ENCODE peak calls at places on chromosomes 3 and 15, in five cellular contexts. K, Y, U, P and W are unnamed samples.

GRCh38 chr3:59540241-59540640 is 490.4 kb upstream of the CFAP20DC start:
- DNase-seq in U (no peak), P (no peak), Y (peak; percentile 24), K (no peak), W (no peak)

GRCh38 chr3:37770336-37770735 is 91.3 kb upstream of the CTDSPL start:
- DNase-seq in P (no peak), K (no peak), Y (no peak), U (no peak), W (no peak)

GRCh38 chr3:195150194-195151118 is 120.5 kb downstream of the XXYLT1 start:
- DNase-seq in P (peak; percentile 54), U (no peak), K (peak; percentile 92), Y (peak; percentile 45), W (peak; percentile 53)

GRCh38 chr15:44265757-44266156 is 22.8 kb upstream of the GOLM2 start:
- DNase-seq in P (no peak), K (no peak), Y (no peak), U (no peak), W (no peak)

GRCh38 chr3:123447416-123447748 is 1.5 kb downstream of the ADCY5 start:
- DNase-seq in U (no peak), P (no peak), K (no peak), Y (no peak), W (no peak)

GRCh38 chr15:70385711-70386110 is 288.0 kb upstream of the TLE3 start:
- DNase-seq in Y (no peak), P (no peak), U (no peak), K (no peak), W (no peak)

GRCh38 chr3:122681294-122682015 is 816 bp downstream of the PARP14 start:
- DNase-seq in Y (no peak), U (no peak), P (no peak), K (no peak), W (no peak)

GRCh38 chr15:40764766-40765136 is 883 bp downstream of the GCHFR start:
- DNase-seq in P (no peak), K (no peak), Y (no peak), U (no peak), W (no peak)

GRCh38 chr3:99855900-99856299 is 38.2 kb downstream of the CMSS1 start:
- DNase-seq in P (no peak), K (no peak), U (no peak), Y (no peak), W (no peak)

GRCh38 chr3:187744169-187745151 is 808 bp downstream of the BCL6 start:
- DNase-seq in U (peak; percentile 69), P (peak; percentile 73), K (no peak), Y (no peak), W (no peak)

GRCh38 chr3:122992628-122993570 is 34.7 kb downstream of the SEMA5B start:
- DNase-seq in K (no peak), U (no peak), P (peak; percentile 60), Y (no peak), W (peak; percentile 47)

GRCh38 chr3:132283440-132283839 is 33.8 kb upstream of the ACP3 start:
- DNase-seq in Y (no peak), P (no peak), U (no peak), K (no peak), W (no peak)

GRCh38 chr3:143628971-143629370 is 219.3 kb downstream of the SLC9A9 start:
- DNase-seq in Y (no peak), U (no peak), P (no peak), K (no peak), W (no peak)

GRCh38 chr3:31960793-31961431 is 20.1 kb downstream of the OSBPL10 start:
- DNase-seq in Y (no peak), P (no peak), K (no peak), U (no peak), W (no peak)

GRCh38 chr3:143875566-143875965 is 27.3 kb upstream of the SLC9A9 start:
- DNase-seq in U (no peak), Y (no peak), K (no peak), P (no peak), W (no peak)

GRCh38 chr3:161339517-161340500 is 31.5 kb downstream of the SPTSSB start:
- DNase-seq in P (no peak), K (no peak), U (no peak), Y (no peak), W (no peak)

GRCh38 chr3:122890077-122890484 is 95.2 kb downstream of the SLC49A4 start:
- DNase-seq in K (no peak), P (peak; percentile 55), U (peak; percentile 9), Y (peak; percentile 68), W (no peak)

GRCh38 chr3:21718161-21718765 is 32.7 kb downstream of the ZNF385D start:
- DNase-seq in P (no peak), Y (peak; percentile 65), U (no peak), K (no peak), W (no peak)

GRCh38 chr3:134677196-134677986 is 26.6 kb upstream of the KY start:
- DNase-seq in U (no peak), K (no peak), P (peak; percentile 52), Y (no peak), W (no peak)

GRCh38 chr3:143998266-143998665 is 26.6 kb downstream of the DIPK2A start:
- DNase-seq in Y (no peak), K (no peak), P (no peak), U (no peak), W (no peak)

GRCh38 chr15:29678504-29679034 is 143.7 kb downstream of the TJP1 start:
- DNase-seq in Y (no peak), P (no peak), U (no peak), K (no peak), W (no peak)

GRCh38 chr15:67741313-67741712 is 84.0 kb upstream of the SKOR1 start:
- DNase-seq in K (no peak), Y (peak; percentile 24), P (no peak), U (no peak), W (no peak)

GRCh38 chr3:141462176-141462859 is 24.5 kb upstream of the RASA2 start:
- DNase-seq in P (no peak), U (no peak), Y (no peak), K (peak; percentile 45), W (no peak)

GRCh38 chr3:57464801-57465200 is 79.3 kb downstream of the DNAH12 start:
- DNase-seq in Y (no peak), U (no peak), P (no peak), K (no peak), W (no peak)

GRCh38 chr15:90594297-90594696 is 64.6 kb downstream of the CRTC3 start:
- DNase-seq in U (peak; percentile 30), Y (no peak), K (peak; percentile 39), P (no peak), W (peak; percentile 23)

GRCh38 chr15:33859992-33860545 is 108.2 kb upstream of the CHRM5 start:
- DNase-seq in K (no peak), U (no peak), Y (no peak), P (no peak), W (no peak)

GRCh38 chr15:42921049-42921731 is 612 bp upstream of the TTBK2 start:
- DNase-seq in Y (no peak), U (peak; percentile 41), P (peak; percentile 54), K (no peak), W (peak; percentile 55)